ENCODE peak calls at places on chromosome X, in seven cellular contexts. One of them, this sample, is unnamed.

GRCh38 chrX:22690116-22690515 is 309.6 kb upstream of the DDX53 start:
- DNase-seq in A549: no peak
- DNase-seq in K562: no peak
- DNase-seq in HCT116: no peak
- DNase-seq in GM12878: no peak
- DNase-seq in SK-N-SH: peak
- DNase-seq in H1: no peak
- DNase-seq in this sample: no peak

GRCh38 chrX:38656350-38656915 is 95.1 kb downstream of the TSPAN7 start:
- DNase-seq in A549: no peak
- DNase-seq in K562: no peak
- DNase-seq in HCT116: no peak
- DNase-seq in GM12878: no peak
- DNase-seq in SK-N-SH: no peak
- DNase-seq in H1: no peak
- DNase-seq in this sample: no peak

GRCh38 chrX:47321386-47321785 is 49.0 kb upstream of the ZNF157 start:
- DNase-seq in A549: no peak
- DNase-seq in K562: peak
- DNase-seq in HCT116: no peak
- DNase-seq in GM12878: no peak
- DNase-seq in SK-N-SH: no peak
- DNase-seq in H1: peak
- DNase-seq in this sample: peak

GRCh38 chrX:135388841-135389240 is 32.9 kb upstream of the SMIM10L2A start:
- DNase-seq in A549: no peak
- DNase-seq in K562: no peak
- DNase-seq in HCT116: no peak
- DNase-seq in GM12878: no peak
- DNase-seq in SK-N-SH: no peak
- DNase-seq in H1: no peak
- DNase-seq in this sample: no peak

GRCh38 chrX:113950081-113950678 is 633.7 kb upstream of the HTR2C start:
- DNase-seq in A549: no peak
- DNase-seq in K562: no peak
- DNase-seq in HCT116: no peak
- DNase-seq in GM12878: no peak
- DNase-seq in SK-N-SH: no peak
- DNase-seq in H1: no peak
- DNase-seq in this sample: no peak

GRCh38 chrX:111264397-111264796 is 5.9 kb downstream of the CAPN6 start:
- DNase-seq in A549: no peak
- DNase-seq in K562: no peak
- DNase-seq in HCT116: no peak
- DNase-seq in GM12878: no peak
- DNase-seq in SK-N-SH: peak
- DNase-seq in H1: no peak
- DNase-seq in this sample: no peak

GRCh38 chrX:63746278-63746677 is 38.7 kb downstream of the ARHGEF9 start:
- DNase-seq in A549: no peak
- DNase-seq in K562: no peak
- DNase-seq in HCT116: no peak
- DNase-seq in GM12878: no peak
- DNase-seq in SK-N-SH: no peak
- DNase-seq in H1: no peak
- DNase-seq in this sample: no peak

GRCh38 chrX:46683023-46683422 is 75.9 kb downstream of the SLC9A7 start:
- DNase-seq in A549: no peak
- DNase-seq in K562: no peak
- DNase-seq in HCT116: no peak
- DNase-seq in GM12878: no peak
- DNase-seq in SK-N-SH: no peak
- DNase-seq in H1: no peak
- DNase-seq in this sample: no peak

GRCh38 chrX:386239-386767 is 404 bp downstream of the PPP2R3B start:
- DNase-seq in A549: no peak
- DNase-seq in K562: no peak
- DNase-seq in HCT116: no peak
- DNase-seq in GM12878: no peak
- DNase-seq in SK-N-SH: no peak
- DNase-seq in H1: no peak
- DNase-seq in this sample: no peak

GRCh38 chrX:43065978-43066377 is 288.0 kb upstream of the PPP1R2C start:
- DNase-seq in A549: no peak
- DNase-seq in K562: no peak
- DNase-seq in HCT116: no peak
- DNase-seq in GM12878: no peak
- DNase-seq in SK-N-SH: no peak
- DNase-seq in H1: no peak
- DNase-seq in this sample: peak

GRCh38 chrX:10106801-10107200 is 50.0 kb upstream of the CLCN4 start:
- DNase-seq in A549: no peak
- DNase-seq in K562: no peak
- DNase-seq in HCT116: no peak
- DNase-seq in GM12878: no peak
- DNase-seq in SK-N-SH: no peak
- DNase-seq in H1: no peak
- DNase-seq in this sample: no peak

GRCh38 chrX:107728342-107729099 is 47.1 kb downstream of the TSC22D3 start:
- DNase-seq in A549: no peak
- DNase-seq in K562: no peak
- DNase-seq in HCT116: no peak
- DNase-seq in GM12878: no peak
- DNase-seq in SK-N-SH: no peak
- DNase-seq in H1: no peak
- DNase-seq in this sample: no peak

GRCh38 chrX:107730298-107730655 is 45.3 kb downstream of the TSC22D3 start:
- DNase-seq in A549: no peak
- DNase-seq in K562: no peak
- DNase-seq in HCT116: no peak
- DNase-seq in GM12878: no peak
- DNase-seq in SK-N-SH: no peak
- DNase-seq in H1: no peak
- DNase-seq in this sample: no peak

GRCh38 chrX:107731831-107732502 is 43.6 kb downstream of the TSC22D3 start:
- DNase-seq in A549: peak
- DNase-seq in K562: peak
- DNase-seq in HCT116: peak
- DNase-seq in GM12878: no peak
- DNase-seq in SK-N-SH: peak
- DNase-seq in H1: no peak
- DNase-seq in this sample: peak

GRCh38 chrX:107730991-107731766 is 44.4 kb downstream of the TSC22D3 start:
- DNase-seq in A549: no peak
- DNase-seq in K562: no peak
- DNase-seq in HCT116: no peak
- DNase-seq in GM12878: no peak
- DNase-seq in SK-N-SH: no peak
- DNase-seq in H1: no peak
- DNase-seq in this sample: peak

GRCh38 chrX:107729558-107730297 is 45.9 kb downstream of the TSC22D3 start:
- DNase-seq in A549: no peak
- DNase-seq in K562: no peak
- DNase-seq in HCT116: no peak
- DNase-seq in GM12878: no peak
- DNase-seq in SK-N-SH: no peak
- DNase-seq in H1: no peak
- DNase-seq in this sample: no peak
- H3K27ac ChIP-seq in A549: peak
- H3K27ac ChIP-seq in K562: no peak
- H3K27ac ChIP-seq in HCT116: no peak
- H3K27ac ChIP-seq in GM12878: no peak
- H3K27ac ChIP-seq in SK-N-SH: no peak
- H3K27ac ChIP-seq in H1: no peak
- H3K27ac ChIP-seq in this sample: no peak

GRCh38 chrX:40153335-40154221 is 55.8 kb upstream of the BCOR start:
- DNase-seq in A549: peak
- DNase-seq in K562: peak
- DNase-seq in HCT116: no peak
- DNase-seq in GM12878: no peak
- DNase-seq in SK-N-SH: peak
- DNase-seq in H1: no peak
- DNase-seq in this sample: no peak

GRCh38 chrX:40152706-40153334 is 55.1 kb upstream of the BCOR start:
- DNase-seq in A549: peak
- DNase-seq in K562: peak
- DNase-seq in HCT116: no peak
- DNase-seq in GM12878: no peak
- DNase-seq in SK-N-SH: peak
- DNase-seq in H1: no peak
- DNase-seq in this sample: no peak

GRCh38 chrX:40150503-40150902 is 52.7 kb upstream of the BCOR start:
- DNase-seq in A549: no peak
- DNase-seq in K562: no peak
- DNase-seq in HCT116: no peak
- DNase-seq in GM12878: no peak
- DNase-seq in SK-N-SH: no peak
- DNase-seq in H1: no peak
- DNase-seq in this sample: no peak

GRCh38 chrX:40151211-40152172 is 53.7 kb upstream of the BCOR start:
- DNase-seq in A549: no peak
- DNase-seq in K562: peak
- DNase-seq in HCT116: no peak
- DNase-seq in GM12878: no peak
- DNase-seq in SK-N-SH: no peak
- DNase-seq in H1: no peak
- DNase-seq in this sample: no peak

DNA sequence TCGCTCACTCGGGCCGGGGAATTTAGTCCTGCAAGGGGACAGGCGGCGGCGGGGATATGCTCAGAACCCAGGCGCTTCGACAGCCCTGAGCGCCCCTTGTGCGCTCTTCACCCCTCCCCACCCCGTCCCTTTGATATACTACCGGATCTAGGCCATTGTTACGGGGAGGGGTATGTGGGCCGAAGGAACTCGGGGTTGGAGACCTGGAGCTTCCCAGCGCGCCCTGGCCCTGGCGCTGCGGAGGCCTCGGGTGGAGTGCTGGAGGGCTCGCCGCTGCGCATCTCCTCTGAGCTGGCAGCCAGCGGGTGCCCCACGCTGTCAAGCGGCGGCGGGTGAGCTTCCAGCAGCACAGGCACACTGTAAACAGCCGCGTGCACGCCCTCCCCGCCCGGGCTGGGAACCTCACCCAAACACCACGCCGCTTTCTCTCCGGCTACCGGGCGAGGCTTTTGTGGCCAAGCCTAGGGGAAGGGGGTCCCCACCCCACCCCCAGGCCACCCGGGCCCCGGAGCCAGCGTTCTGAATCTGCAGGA is 54.5 kb upstream of the BCOR start:
- DNase-seq in A549: no peak
- DNase-seq in K562: peak
- DNase-seq in HCT116: no peak
- DNase-seq in GM12878: no peak
- DNase-seq in SK-N-SH: peak
- DNase-seq in H1: no peak
- DNase-seq in this sample: no peak
- TF ChIP-seq MAX in A549: no peak
- TF ChIP-seq MAX in K562: no peak
- TF ChIP-seq MAX in HCT116: no peak
- TF ChIP-seq MAX in GM12878: no peak
- TF ChIP-seq MAX in SK-N-SH: no peak
- TF ChIP-seq MAX in H1: peak
- TF ChIP-seq MAX in this sample: no peak

DNA sequence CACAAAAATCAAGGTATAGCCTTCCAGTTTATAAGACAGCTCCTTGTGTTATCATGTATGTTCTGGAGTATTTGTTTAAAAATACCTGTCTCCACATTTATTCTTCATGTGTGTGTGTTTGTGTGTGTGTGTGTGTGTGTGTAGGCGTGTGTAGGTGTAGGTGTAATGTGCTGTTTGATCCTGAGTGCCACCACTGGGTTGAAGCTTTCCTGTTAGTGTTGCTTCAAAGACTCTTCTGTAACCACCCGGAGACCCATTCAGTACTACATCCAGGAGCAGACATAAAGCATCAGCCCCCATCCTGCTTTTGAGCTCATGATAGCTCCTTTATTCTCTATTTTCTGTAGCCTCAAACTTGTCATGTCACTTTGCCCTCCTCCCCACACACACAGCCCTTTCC is 3.0 kb upstream of the ZDHHC9 start:
- DNase-seq in A549: no peak
- DNase-seq in K562: no peak
- DNase-seq in HCT116: no peak
- DNase-seq in GM12878: no peak
- DNase-seq in SK-N-SH: no peak
- DNase-seq in H1: no peak
- DNase-seq in this sample: no peak
- H3K27ac ChIP-seq in A549: no peak
- H3K27ac ChIP-seq in K562: no peak
- H3K27ac ChIP-seq in HCT116: no peak
- H3K27ac ChIP-seq in GM12878: no peak
- H3K27ac ChIP-seq in SK-N-SH: no peak
- H3K27ac ChIP-seq in H1: no peak
- H3K27ac ChIP-seq in this sample: no peak

DNA sequence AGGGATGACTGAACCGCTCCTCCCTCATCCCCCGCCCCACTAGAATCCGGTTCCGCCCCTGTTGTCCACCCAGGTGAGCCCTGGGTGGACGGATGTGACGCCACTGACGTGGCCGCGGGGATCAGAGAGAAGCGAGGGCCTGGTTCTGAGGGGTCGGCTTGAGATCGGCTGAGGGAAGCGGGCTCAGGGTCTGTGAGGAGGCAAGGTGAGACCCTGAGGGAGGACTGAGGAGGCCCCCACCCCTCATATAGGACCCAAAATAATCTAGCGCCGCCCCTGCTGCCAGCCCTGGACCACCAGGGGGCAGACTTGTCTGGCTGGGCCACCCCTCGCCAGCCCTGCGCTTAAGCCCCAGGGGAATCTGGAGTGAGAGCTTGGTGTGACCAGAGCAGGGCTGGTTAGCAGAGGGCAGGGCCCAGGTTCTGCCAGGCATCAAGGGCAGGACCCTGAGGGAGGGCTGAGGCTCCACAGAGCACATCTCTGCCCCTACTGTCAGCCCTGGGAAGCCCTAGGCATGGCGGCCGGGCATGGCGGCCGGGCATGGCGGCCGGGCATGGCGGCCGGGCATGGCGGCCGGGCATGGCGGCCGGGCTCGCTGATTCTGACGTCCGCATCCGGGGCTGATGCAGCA is at the start of gene MAGEA8:
- DNase-seq in A549: no peak
- DNase-seq in K562: peak
- DNase-seq in HCT116: no peak
- DNase-seq in GM12878: no peak
- DNase-seq in SK-N-SH: peak
- DNase-seq in H1: no peak
- DNase-seq in this sample: no peak
- TF ChIP-seq MAX in A549: no peak
- TF ChIP-seq MAX in K562: no peak
- TF ChIP-seq MAX in HCT116: no peak
- TF ChIP-seq MAX in GM12878: no peak
- TF ChIP-seq MAX in SK-N-SH: no peak
- TF ChIP-seq MAX in H1: no peak
- TF ChIP-seq MAX in this sample: no peak

DNA sequence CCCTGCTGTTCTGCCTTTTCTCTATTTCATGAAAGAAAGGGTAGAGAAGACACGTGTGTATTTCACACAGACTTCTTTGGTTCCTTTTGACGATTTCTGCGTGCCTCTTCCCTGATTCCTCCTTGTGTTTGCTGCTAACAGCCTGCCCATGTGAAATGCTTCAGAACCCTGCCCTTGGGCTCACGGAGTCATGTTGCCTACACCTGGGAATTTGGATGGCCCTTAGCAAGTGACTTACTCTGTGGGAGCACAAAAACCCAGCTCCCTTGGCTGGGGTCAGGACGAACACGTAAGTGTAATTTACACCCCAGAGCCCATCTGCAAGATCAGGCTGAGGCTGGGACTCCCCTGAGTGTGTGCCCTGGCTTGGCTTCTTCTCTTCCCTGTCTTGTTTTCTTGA is 220.3 kb upstream of the BCOR start:
- DNase-seq in A549: no peak
- DNase-seq in K562: no peak
- DNase-seq in HCT116: no peak
- DNase-seq in GM12878: no peak
- DNase-seq in SK-N-SH: no peak
- DNase-seq in H1: no peak
- DNase-seq in this sample: no peak
- H3K27ac ChIP-seq in A549: no peak
- H3K27ac ChIP-seq in K562: no peak
- H3K27ac ChIP-seq in HCT116: no peak
- H3K27ac ChIP-seq in GM12878: no peak
- H3K27ac ChIP-seq in SK-N-SH: no peak
- H3K27ac ChIP-seq in H1: no peak
- H3K27ac ChIP-seq in this sample: no peak